ENCODE peak calls at places on chromosome 5, in six cellular contexts. One of them, this sample, is unnamed.

GRCh38 chr5:74124826-74125225 is 498.8 kb downstream of the ARHGEF28 start:
- DNase-seq in lower leg skin: no peak
- DNase-seq in AG09319: no peak
- DNase-seq in GM13977: no peak
- DNase-seq in natural killer cell: no peak
- DNase-seq in osteocyte: no peak
- DNase-seq in this sample: no peak

GRCh38 chr5:111582962-111583669 is 70.8 kb upstream of the STARD4 start:
- DNase-seq in natural killer cell: no peak
- DNase-seq in AG09319: peak
- DNase-seq in GM13977: no peak
- DNase-seq in osteocyte: no peak
- DNase-seq in lower leg skin: no peak
- DNase-seq in this sample: no peak

GRCh38 chr5:75331095-75332090 is 5.6 kb upstream of the HMGCR start:
- DNase-seq in GM13977: no peak
- DNase-seq in lower leg skin: no peak
- DNase-seq in AG09319: no peak
- DNase-seq in osteocyte: no peak
- DNase-seq in natural killer cell: no peak
- DNase-seq in this sample: no peak

GRCh38 chr5:123450641-123451421 is 27.6 kb upstream of the CEP120 start:
- DNase-seq in lower leg skin: no peak
- DNase-seq in osteocyte: no peak
- DNase-seq in AG09319: no peak
- DNase-seq in natural killer cell: no peak
- DNase-seq in GM13977: no peak
- DNase-seq in this sample: no peak

GRCh38 chr5:96756985-96757384 is 50.8 kb downstream of the ERAP1 start:
- DNase-seq in GM13977: no peak
- DNase-seq in AG09319: no peak
- DNase-seq in lower leg skin: no peak
- DNase-seq in natural killer cell: no peak
- DNase-seq in osteocyte: no peak
- DNase-seq in this sample: no peak

GRCh38 chr5:168737066-168737465 is 157.9 kb upstream of the PANK3 start:
- DNase-seq in natural killer cell: no peak
- DNase-seq in GM13977: no peak
- DNase-seq in AG09319: no peak
- DNase-seq in lower leg skin: no peak
- DNase-seq in osteocyte: no peak
- DNase-seq in this sample: no peak

GRCh38 chr5:78162253-78162862 is 132.1 kb downstream of the AP3B1 start:
- DNase-seq in lower leg skin: no peak
- DNase-seq in natural killer cell: no peak
- DNase-seq in GM13977: peak
- DNase-seq in AG09319: no peak
- DNase-seq in osteocyte: no peak
- DNase-seq in this sample: peak

GRCh38 chr5:170011751-170012150 is 31.5 kb upstream of the INSYN2B start:
- DNase-seq in lower leg skin: no peak
- DNase-seq in osteocyte: no peak
- DNase-seq in natural killer cell: no peak
- DNase-seq in AG09319: no peak
- DNase-seq in GM13977: no peak
- DNase-seq in this sample: no peak

GRCh38 chr5:23405316-23406068 is 101.9 kb upstream of the PRDM9 start:
- DNase-seq in osteocyte: no peak
- DNase-seq in lower leg skin: no peak
- DNase-seq in GM13977: no peak
- DNase-seq in AG09319: no peak
- DNase-seq in natural killer cell: no peak
- DNase-seq in this sample: no peak
- TF ChIP-seq CTCF in osteocyte: peak
- TF ChIP-seq CTCF in lower leg skin: no peak
- TF ChIP-seq CTCF in GM13977: no peak
- TF ChIP-seq CTCF in AG09319: no peak
- TF ChIP-seq CTCF in natural killer cell: no peak
- TF ChIP-seq CTCF in this sample: no peak

DNA sequence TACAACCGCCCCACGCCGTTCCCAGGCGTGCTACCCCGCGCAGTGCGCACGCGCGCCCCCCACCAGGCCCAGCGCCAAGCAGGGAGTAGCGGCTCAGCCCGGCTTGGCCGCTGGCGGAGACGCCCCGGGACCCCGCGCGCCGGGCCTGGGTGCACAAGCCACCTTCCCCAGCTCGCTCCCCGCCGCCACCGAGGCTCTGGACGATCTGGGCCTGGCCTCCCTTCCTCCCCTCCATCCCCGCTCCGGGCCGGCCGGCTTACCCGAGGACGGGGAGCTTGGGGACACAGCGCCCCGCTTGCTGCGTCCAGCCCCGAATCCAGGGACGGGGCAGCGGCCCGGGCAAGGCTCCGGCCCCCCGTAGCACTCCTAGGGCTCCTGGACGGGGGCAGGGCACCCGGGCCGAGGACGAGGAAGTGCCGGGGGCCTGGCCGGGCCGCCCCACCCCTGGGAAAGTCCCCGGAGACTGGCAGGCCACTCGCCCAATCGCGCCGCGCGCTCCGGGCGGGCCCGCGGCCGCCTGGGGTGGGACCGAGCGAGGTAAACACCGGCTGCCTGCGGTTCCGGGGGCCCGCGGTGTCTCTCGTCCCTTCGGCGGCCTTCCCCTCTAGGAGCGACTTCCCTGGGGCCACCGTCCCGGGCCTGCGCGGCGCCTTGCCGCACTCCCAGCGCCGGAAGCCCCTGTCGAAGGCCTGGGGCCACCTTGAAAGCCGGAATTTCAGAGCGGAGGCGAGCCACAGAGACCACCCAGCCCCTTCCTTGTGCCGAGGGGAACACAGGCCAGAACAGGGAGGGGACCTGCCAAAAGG is at the start of gene TNIP1:
- DNase-seq in GM13977: peak
- DNase-seq in natural killer cell: peak
- DNase-seq in lower leg skin: peak
- DNase-seq in osteocyte: peak
- DNase-seq in AG09319: peak
- DNase-seq in this sample: peak
- TF ChIP-seq CTCF in GM13977: no peak
- TF ChIP-seq CTCF in natural killer cell: no peak
- TF ChIP-seq CTCF in lower leg skin: no peak
- TF ChIP-seq CTCF in osteocyte: no peak
- TF ChIP-seq CTCF in AG09319: no peak
- TF ChIP-seq CTCF in this sample: no peak

GRCh38 chr5:134070648-134070978 is 43.9 kb upstream of the TCF7 start:
- DNase-seq in natural killer cell: no peak
- DNase-seq in lower leg skin: no peak
- DNase-seq in osteocyte: no peak
- DNase-seq in GM13977: no peak
- DNase-seq in AG09319: no peak
- DNase-seq in this sample: no peak
- TF ChIP-seq CTCF in natural killer cell: no peak
- TF ChIP-seq CTCF in lower leg skin: no peak
- TF ChIP-seq CTCF in osteocyte: peak
- TF ChIP-seq CTCF in GM13977: peak
- TF ChIP-seq CTCF in AG09319: no peak
- TF ChIP-seq CTCF in this sample: peak

GRCh38 chr5:4866131-4866659 is 273.9 kb upstream of the ADAMTS16 start:
- DNase-seq in lower leg skin: no peak
- DNase-seq in natural killer cell: no peak
- DNase-seq in osteocyte: no peak
- DNase-seq in GM13977: no peak
- DNase-seq in AG09319: no peak
- DNase-seq in this sample: no peak

GRCh38 chr5:4862500-4862899 is 277.6 kb upstream of the ADAMTS16 start:
- DNase-seq in AG09319: no peak
- DNase-seq in natural killer cell: no peak
- DNase-seq in GM13977: peak
- DNase-seq in osteocyte: no peak
- DNase-seq in lower leg skin: no peak
- DNase-seq in this sample: no peak

GRCh38 chr5:4866817-4867216 is 273.3 kb upstream of the ADAMTS16 start:
- DNase-seq in lower leg skin: no peak
- DNase-seq in AG09319: no peak
- DNase-seq in osteocyte: no peak
- DNase-seq in GM13977: no peak
- DNase-seq in natural killer cell: no peak
- DNase-seq in this sample: no peak

GRCh38 chr5:4873656-4874055 is 266.5 kb upstream of the ADAMTS16 start:
- DNase-seq in osteocyte: no peak
- DNase-seq in lower leg skin: no peak
- DNase-seq in GM13977: no peak
- DNase-seq in natural killer cell: no peak
- DNase-seq in AG09319: no peak
- DNase-seq in this sample: no peak

DNA sequence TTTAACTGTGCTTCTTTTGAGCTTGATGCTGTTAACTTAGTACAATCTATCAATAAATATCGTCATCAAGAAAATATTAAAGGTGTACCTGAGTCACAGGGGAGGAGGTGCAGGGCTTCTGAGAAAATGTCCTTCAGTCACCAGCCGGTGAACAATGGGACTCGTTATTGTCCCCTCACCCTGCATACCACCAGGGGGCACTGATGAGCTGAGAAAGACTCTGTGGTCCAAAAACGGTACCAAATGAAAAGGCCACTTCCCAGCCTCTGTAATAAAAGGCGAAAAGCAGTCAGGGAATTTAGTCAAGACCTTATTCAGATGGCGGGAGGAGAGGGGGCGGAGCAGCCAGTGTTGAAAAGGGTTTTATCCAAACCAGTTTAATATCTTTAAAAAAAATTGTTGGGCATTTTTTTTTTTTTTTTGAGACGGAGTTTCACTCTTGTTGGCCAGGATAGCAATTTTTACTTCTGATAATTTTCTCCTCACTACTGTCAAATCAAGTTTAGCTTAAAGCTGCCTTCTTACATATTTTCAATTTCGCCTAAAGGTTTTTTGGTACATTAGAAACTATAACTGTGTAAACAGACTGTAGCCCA is 271.9 kb upstream of the ADAMTS16 start:
- DNase-seq in AG09319: no peak
- DNase-seq in lower leg skin: no peak
- DNase-seq in GM13977: peak
- DNase-seq in natural killer cell: no peak
- DNase-seq in osteocyte: no peak
- DNase-seq in this sample: peak
- TF ChIP-seq CTCF in AG09319: peak
- TF ChIP-seq CTCF in lower leg skin: no peak
- TF ChIP-seq CTCF in GM13977: peak
- TF ChIP-seq CTCF in natural killer cell: peak
- TF ChIP-seq CTCF in osteocyte: peak
- TF ChIP-seq CTCF in this sample: peak

GRCh38 chr5:133420440-133421301 is 191.7 kb downstream of the FSTL4 start:
- DNase-seq in lower leg skin: no peak
- DNase-seq in natural killer cell: no peak
- DNase-seq in GM13977: no peak
- DNase-seq in AG09319: no peak
- DNase-seq in osteocyte: no peak
- DNase-seq in this sample: no peak

GRCh38 chr5:133421394-133421793 is 190.9 kb downstream of the FSTL4 start:
- DNase-seq in AG09319: no peak
- DNase-seq in GM13977: peak
- DNase-seq in lower leg skin: no peak
- DNase-seq in natural killer cell: no peak
- DNase-seq in osteocyte: no peak
- DNase-seq in this sample: peak

GRCh38 chr5:133423618-133424282 is 188.6 kb downstream of the FSTL4 start:
- DNase-seq in osteocyte: peak
- DNase-seq in AG09319: no peak
- DNase-seq in natural killer cell: peak
- DNase-seq in GM13977: peak
- DNase-seq in lower leg skin: peak
- DNase-seq in this sample: peak

GRCh38 chr5:133423031-133423617 is 189.2 kb downstream of the FSTL4 start:
- DNase-seq in GM13977: no peak
- DNase-seq in natural killer cell: no peak
- DNase-seq in AG09319: no peak
- DNase-seq in osteocyte: no peak
- DNase-seq in lower leg skin: no peak
- DNase-seq in this sample: no peak

GRCh38 chr5:133421806-133422205 is 190.5 kb downstream of the FSTL4 start:
- DNase-seq in AG09319: no peak
- DNase-seq in natural killer cell: no peak
- DNase-seq in GM13977: no peak
- DNase-seq in lower leg skin: no peak
- DNase-seq in osteocyte: no peak
- DNase-seq in this sample: no peak
- TF ChIP-seq CTCF in AG09319: no peak
- TF ChIP-seq CTCF in natural killer cell: no peak
- TF ChIP-seq CTCF in GM13977: no peak
- TF ChIP-seq CTCF in lower leg skin: no peak
- TF ChIP-seq CTCF in osteocyte: no peak
- TF ChIP-seq CTCF in this sample: no peak

DNA sequence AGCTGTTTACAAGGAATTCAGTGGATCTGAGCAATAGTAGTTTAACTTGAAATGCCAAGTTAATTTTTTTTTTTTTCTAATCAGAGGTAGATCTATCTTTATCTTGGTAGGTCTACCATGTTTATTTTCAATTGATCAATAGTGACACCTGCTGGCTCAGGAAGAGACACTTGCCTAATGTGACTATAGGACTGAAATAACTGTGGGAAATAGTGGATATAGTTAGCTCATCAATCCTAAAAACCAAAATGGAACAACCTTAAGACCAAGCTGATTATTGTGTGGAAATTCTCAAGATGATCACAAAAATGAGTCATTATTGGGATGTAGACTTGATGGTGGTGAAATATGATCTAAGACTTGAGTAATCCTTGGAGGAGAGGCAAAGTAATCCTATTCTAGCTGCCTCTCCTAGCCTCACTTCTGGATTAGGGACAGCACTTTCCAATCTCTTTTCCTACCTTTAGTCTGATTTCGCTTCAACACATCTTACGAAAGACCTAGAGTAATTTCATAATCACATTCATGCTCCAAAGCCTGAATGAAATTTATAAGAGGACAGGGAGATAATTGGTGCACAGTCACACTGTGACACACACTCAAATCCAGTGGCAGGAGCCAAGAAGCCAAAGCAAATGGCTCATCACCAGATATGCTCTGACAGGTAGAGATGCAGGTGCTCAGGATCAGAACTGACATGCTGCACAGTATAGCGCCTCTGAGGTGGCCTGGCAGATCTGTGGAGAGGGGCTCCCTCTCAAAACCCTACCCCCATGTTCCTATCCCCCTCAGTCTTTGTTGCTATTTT is 156.3 kb downstream of the HMHB1 start:
- DNase-seq in AG09319: peak
- DNase-seq in osteocyte: no peak
- DNase-seq in natural killer cell: no peak
- DNase-seq in GM13977: peak
- DNase-seq in lower leg skin: no peak
- DNase-seq in this sample: no peak
- TF ChIP-seq CTCF in AG09319: peak
- TF ChIP-seq CTCF in osteocyte: peak
- TF ChIP-seq CTCF in natural killer cell: no peak
- TF ChIP-seq CTCF in GM13977: peak
- TF ChIP-seq CTCF in lower leg skin: no peak
- TF ChIP-seq CTCF in this sample: peak

This sample was measured in neural crest cell.